ENCODE peak calls at places on chromosomes 7 and 10, in eight cellular contexts. One of them, this sample, is unnamed.

GRCh38 chr10:123995461-123996131 is 97.8 kb downstream of the CHST15 start:
- DNase-seq in progenitor cell of endocrine pancreas: no peak
- DNase-seq in colonic mucosa: peak
- DNase-seq in body of pancreas: peak
- DNase-seq in PC-9: peak
- DNase-seq in mesothelial cell of epicardium: peak
- DNase-seq in CD8-positive, alpha-beta T cell: no peak
- DNase-seq in heart left ventricle: peak
- DNase-seq in this sample: peak

GRCh38 chr10:21989453-21990154 is 13.9 kb downstream of the DNAJC1 start:
- DNase-seq in heart left ventricle: no peak
- DNase-seq in PC-9: no peak
- DNase-seq in body of pancreas: peak
- DNase-seq in CD8-positive, alpha-beta T cell: no peak
- DNase-seq in progenitor cell of endocrine pancreas: peak
- DNase-seq in colonic mucosa: peak
- DNase-seq in mesothelial cell of epicardium: no peak
- DNase-seq in this sample: no peak

GRCh38 chr7:124130-124949 is 68.0 kb upstream of the FAM20C start:
- DNase-seq in progenitor cell of endocrine pancreas: no peak
- DNase-seq in CD8-positive, alpha-beta T cell: no peak
- DNase-seq in colonic mucosa: no peak
- DNase-seq in mesothelial cell of epicardium: no peak
- DNase-seq in body of pancreas: no peak
- DNase-seq in PC-9: no peak
- DNase-seq in heart left ventricle: no peak
- DNase-seq in this sample: no peak

GRCh38 chr10:52030051-52030867 is 283.8 kb upstream of the DKK1 start:
- DNase-seq in mesothelial cell of epicardium: no peak
- DNase-seq in progenitor cell of endocrine pancreas: no peak
- DNase-seq in colonic mucosa: no peak
- DNase-seq in heart left ventricle: no peak
- DNase-seq in PC-9: no peak
- DNase-seq in CD8-positive, alpha-beta T cell: no peak
- DNase-seq in body of pancreas: no peak
- DNase-seq in this sample: no peak

GRCh38 chr10:27388761-27389399 is 115.2 kb upstream of the RAB18 start:
- DNase-seq in mesothelial cell of epicardium: no peak
- DNase-seq in heart left ventricle: no peak
- DNase-seq in progenitor cell of endocrine pancreas: no peak
- DNase-seq in CD8-positive, alpha-beta T cell: no peak
- DNase-seq in PC-9: no peak
- DNase-seq in body of pancreas: no peak
- DNase-seq in colonic mucosa: no peak
- DNase-seq in this sample: no peak

GRCh38 chr10:11225935-11226334 is 208.3 kb downstream of the CELF2 start:
- DNase-seq in PC-9: no peak
- DNase-seq in CD8-positive, alpha-beta T cell: no peak
- DNase-seq in mesothelial cell of epicardium: no peak
- DNase-seq in heart left ventricle: no peak
- DNase-seq in body of pancreas: no peak
- DNase-seq in progenitor cell of endocrine pancreas: no peak
- DNase-seq in colonic mucosa: peak
- DNase-seq in this sample: no peak

GRCh38 chr7:116512524-116513188 is 12.2 kb upstream of the CAV1 start:
- DNase-seq in mesothelial cell of epicardium: no peak
- DNase-seq in heart left ventricle: no peak
- DNase-seq in body of pancreas: no peak
- DNase-seq in PC-9: no peak
- DNase-seq in colonic mucosa: no peak
- DNase-seq in progenitor cell of endocrine pancreas: no peak
- DNase-seq in CD8-positive, alpha-beta T cell: no peak
- DNase-seq in this sample: no peak

GRCh38 chr7:41297167-41297566 is 405.7 kb downstream of the INHBA start:
- DNase-seq in PC-9: no peak
- DNase-seq in mesothelial cell of epicardium: no peak
- DNase-seq in colonic mucosa: no peak
- DNase-seq in body of pancreas: no peak
- DNase-seq in progenitor cell of endocrine pancreas: no peak
- DNase-seq in heart left ventricle: no peak
- DNase-seq in CD8-positive, alpha-beta T cell: no peak
- DNase-seq in this sample: no peak

GRCh38 chr10:44725404-44725803 is 185.7 kb upstream of the TMEM72 start:
- DNase-seq in CD8-positive, alpha-beta T cell: no peak
- DNase-seq in PC-9: no peak
- DNase-seq in heart left ventricle: no peak
- DNase-seq in colonic mucosa: no peak
- DNase-seq in mesothelial cell of epicardium: no peak
- DNase-seq in progenitor cell of endocrine pancreas: no peak
- DNase-seq in body of pancreas: no peak
- DNase-seq in this sample: no peak

GRCh38 chr7:132044247-132044646 is 487.8 kb upstream of the PODXL start:
- DNase-seq in CD8-positive, alpha-beta T cell: no peak
- DNase-seq in colonic mucosa: no peak
- DNase-seq in mesothelial cell of epicardium: no peak
- DNase-seq in heart left ventricle: no peak
- DNase-seq in body of pancreas: no peak
- DNase-seq in progenitor cell of endocrine pancreas: no peak
- DNase-seq in PC-9: no peak
- DNase-seq in this sample: no peak

GRCh38 chr7:132045481-132045980 is 489.1 kb upstream of the PODXL start:
- DNase-seq in PC-9: no peak
- DNase-seq in colonic mucosa: no peak
- DNase-seq in body of pancreas: no peak
- DNase-seq in heart left ventricle: no peak
- DNase-seq in mesothelial cell of epicardium: no peak
- DNase-seq in CD8-positive, alpha-beta T cell: no peak
- DNase-seq in progenitor cell of endocrine pancreas: no peak
- DNase-seq in this sample: no peak

GRCh38 chr7:132053871-132054270 is 497.4 kb upstream of the PODXL start:
- DNase-seq in mesothelial cell of epicardium: no peak
- DNase-seq in body of pancreas: no peak
- DNase-seq in progenitor cell of endocrine pancreas: no peak
- DNase-seq in heart left ventricle: no peak
- DNase-seq in colonic mucosa: no peak
- DNase-seq in PC-9: no peak
- DNase-seq in CD8-positive, alpha-beta T cell: no peak
- DNase-seq in this sample: no peak

GRCh38 chr7:132045002-132045401 is 488.6 kb upstream of the PODXL start:
- DNase-seq in progenitor cell of endocrine pancreas: no peak
- DNase-seq in body of pancreas: no peak
- DNase-seq in CD8-positive, alpha-beta T cell: no peak
- DNase-seq in mesothelial cell of epicardium: no peak
- DNase-seq in colonic mucosa: no peak
- DNase-seq in PC-9: no peak
- DNase-seq in heart left ventricle: no peak
- DNase-seq in this sample: no peak

DNA sequence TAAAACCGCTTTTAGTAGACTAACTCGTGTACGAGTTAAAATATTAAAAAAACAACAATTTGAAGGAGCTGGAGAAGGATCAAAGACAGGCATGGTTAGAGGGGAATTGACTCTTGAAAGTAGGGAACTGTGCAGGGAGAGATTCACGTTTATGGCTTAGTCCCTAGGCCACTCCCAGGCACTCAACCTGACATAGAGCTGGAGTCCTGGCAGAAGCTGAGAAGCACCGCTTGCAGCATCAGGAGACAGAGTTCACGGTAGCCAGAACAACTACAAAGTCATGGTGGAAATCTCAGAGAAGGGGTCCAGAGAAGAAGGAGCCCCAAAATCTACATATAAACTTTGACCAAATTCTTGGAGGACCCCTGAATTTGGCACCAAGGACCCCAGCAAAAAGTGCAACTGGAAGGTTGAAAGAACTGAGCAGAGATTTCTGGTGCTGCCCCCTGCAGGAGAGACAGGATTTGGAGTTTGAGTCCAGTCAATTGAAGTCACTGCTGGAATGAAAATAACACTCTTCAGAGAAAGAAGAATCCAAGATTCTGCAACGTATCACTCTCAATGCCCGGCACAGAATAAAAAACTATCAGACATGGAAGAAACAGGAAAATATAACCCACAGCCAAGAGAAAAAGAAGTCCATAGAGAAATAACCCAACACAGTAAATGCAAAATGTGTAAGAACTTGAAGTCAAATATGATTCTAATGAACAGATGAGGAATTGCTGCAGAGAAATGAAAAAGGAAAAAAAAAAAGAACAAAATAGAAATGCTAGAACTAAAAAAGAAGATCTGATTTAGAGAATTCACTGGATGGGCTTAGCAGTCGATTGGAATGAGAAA is 493.3 kb upstream of the PODXL start:
- DNase-seq in colonic mucosa: peak
- DNase-seq in mesothelial cell of epicardium: no peak
- DNase-seq in heart left ventricle: no peak
- DNase-seq in PC-9: no peak
- DNase-seq in body of pancreas: peak
- DNase-seq in progenitor cell of endocrine pancreas: peak
- DNase-seq in CD8-positive, alpha-beta T cell: no peak
- DNase-seq in this sample: no peak
- TF ChIP-seq CTCF in colonic mucosa: peak
- TF ChIP-seq CTCF in mesothelial cell of epicardium: peak
- TF ChIP-seq CTCF in heart left ventricle: peak
- TF ChIP-seq CTCF in PC-9: peak
- TF ChIP-seq CTCF in body of pancreas: peak
- TF ChIP-seq CTCF in progenitor cell of endocrine pancreas: peak
- TF ChIP-seq CTCF in CD8-positive, alpha-beta T cell: peak
- TF ChIP-seq CTCF in this sample: no peak

DNA sequence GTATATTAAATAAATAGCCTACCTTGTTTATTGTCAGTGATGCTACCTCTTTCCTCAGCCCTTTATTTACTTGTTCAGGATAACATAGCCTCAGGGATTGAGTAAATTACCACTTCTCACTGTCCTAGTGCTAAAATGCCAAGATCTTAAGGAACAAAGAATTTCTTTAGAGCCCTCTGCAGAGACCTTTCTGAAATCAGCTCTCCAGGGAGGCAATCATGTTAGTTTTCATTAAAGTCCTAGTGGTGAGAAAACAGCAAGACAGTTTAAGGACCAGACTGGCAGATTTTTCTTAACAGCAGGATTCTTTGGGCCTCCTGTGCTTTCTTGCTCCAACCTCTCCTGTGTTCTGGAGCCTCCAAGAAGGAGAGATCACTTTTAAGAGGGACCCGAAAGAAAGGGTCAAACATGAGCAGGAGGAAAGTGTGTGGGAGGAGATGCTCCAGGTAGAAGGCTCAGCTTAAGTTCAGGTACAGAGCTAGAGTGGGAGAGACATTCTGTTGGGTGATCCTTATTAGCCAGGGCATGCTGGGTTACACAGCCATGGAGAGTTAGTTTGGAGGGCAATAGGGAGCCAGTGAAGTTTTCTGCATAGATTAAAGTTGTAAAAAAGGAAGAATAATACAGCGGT is 1.2 kb upstream of the PLCE1 start:
- DNase-seq in heart left ventricle: no peak
- DNase-seq in colonic mucosa: no peak
- DNase-seq in CD8-positive, alpha-beta T cell: no peak
- DNase-seq in progenitor cell of endocrine pancreas: no peak
- DNase-seq in PC-9: no peak
- DNase-seq in body of pancreas: no peak
- DNase-seq in mesothelial cell of epicardium: no peak
- DNase-seq in this sample: no peak
- TF ChIP-seq CTCF in heart left ventricle: no peak
- TF ChIP-seq CTCF in colonic mucosa: no peak
- TF ChIP-seq CTCF in CD8-positive, alpha-beta T cell: no peak
- TF ChIP-seq CTCF in progenitor cell of endocrine pancreas: peak
- TF ChIP-seq CTCF in PC-9: no peak
- TF ChIP-seq CTCF in body of pancreas: no peak
- TF ChIP-seq CTCF in mesothelial cell of epicardium: peak
- TF ChIP-seq CTCF in this sample: no peak

GRCh38 chr7:100588438-100588837 is 2.3 kb downstream of the FBXO24 start:
- DNase-seq in mesothelial cell of epicardium: no peak
- DNase-seq in body of pancreas: no peak
- DNase-seq in colonic mucosa: no peak
- DNase-seq in PC-9: no peak
- DNase-seq in progenitor cell of endocrine pancreas: no peak
- DNase-seq in CD8-positive, alpha-beta T cell: no peak
- DNase-seq in heart left ventricle: no peak
- DNase-seq in this sample: no peak
- TF ChIP-seq CTCF in mesothelial cell of epicardium: peak
- TF ChIP-seq CTCF in body of pancreas: no peak
- TF ChIP-seq CTCF in colonic mucosa: no peak
- TF ChIP-seq CTCF in PC-9: peak
- TF ChIP-seq CTCF in progenitor cell of endocrine pancreas: peak
- TF ChIP-seq CTCF in CD8-positive, alpha-beta T cell: no peak
- TF ChIP-seq CTCF in heart left ventricle: no peak
- TF ChIP-seq CTCF in this sample: no peak

DNA sequence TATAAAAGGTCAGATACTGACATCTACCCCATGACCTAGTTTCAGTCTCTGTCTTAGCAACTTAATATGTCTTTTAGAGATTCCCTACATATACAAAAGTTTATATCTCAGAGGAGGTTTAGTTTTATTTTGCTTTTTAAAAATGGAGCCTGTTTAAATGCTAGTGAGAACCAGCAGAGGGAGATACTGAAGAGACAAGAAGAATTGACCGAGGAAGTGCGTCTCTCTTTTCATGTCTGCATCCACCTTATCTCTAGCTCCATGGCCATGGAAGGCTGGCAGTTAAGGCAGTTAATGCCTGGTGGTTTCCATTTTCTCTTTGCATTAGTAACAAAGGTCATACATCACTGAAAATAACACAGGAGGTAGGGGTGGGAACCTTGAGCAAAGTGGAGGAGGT is 10.7 kb downstream of the SUV39H2 start:
- DNase-seq in PC-9: no peak
- DNase-seq in CD8-positive, alpha-beta T cell: no peak
- DNase-seq in heart left ventricle: no peak
- DNase-seq in mesothelial cell of epicardium: no peak
- DNase-seq in body of pancreas: no peak
- DNase-seq in colonic mucosa: no peak
- DNase-seq in progenitor cell of endocrine pancreas: no peak
- DNase-seq in this sample: no peak
- TF ChIP-seq CTCF in PC-9: no peak
- TF ChIP-seq CTCF in CD8-positive, alpha-beta T cell: no peak
- TF ChIP-seq CTCF in heart left ventricle: no peak
- TF ChIP-seq CTCF in mesothelial cell of epicardium: peak
- TF ChIP-seq CTCF in body of pancreas: no peak
- TF ChIP-seq CTCF in colonic mucosa: no peak
- TF ChIP-seq CTCF in progenitor cell of endocrine pancreas: peak
- TF ChIP-seq CTCF in this sample: no peak

DNA sequence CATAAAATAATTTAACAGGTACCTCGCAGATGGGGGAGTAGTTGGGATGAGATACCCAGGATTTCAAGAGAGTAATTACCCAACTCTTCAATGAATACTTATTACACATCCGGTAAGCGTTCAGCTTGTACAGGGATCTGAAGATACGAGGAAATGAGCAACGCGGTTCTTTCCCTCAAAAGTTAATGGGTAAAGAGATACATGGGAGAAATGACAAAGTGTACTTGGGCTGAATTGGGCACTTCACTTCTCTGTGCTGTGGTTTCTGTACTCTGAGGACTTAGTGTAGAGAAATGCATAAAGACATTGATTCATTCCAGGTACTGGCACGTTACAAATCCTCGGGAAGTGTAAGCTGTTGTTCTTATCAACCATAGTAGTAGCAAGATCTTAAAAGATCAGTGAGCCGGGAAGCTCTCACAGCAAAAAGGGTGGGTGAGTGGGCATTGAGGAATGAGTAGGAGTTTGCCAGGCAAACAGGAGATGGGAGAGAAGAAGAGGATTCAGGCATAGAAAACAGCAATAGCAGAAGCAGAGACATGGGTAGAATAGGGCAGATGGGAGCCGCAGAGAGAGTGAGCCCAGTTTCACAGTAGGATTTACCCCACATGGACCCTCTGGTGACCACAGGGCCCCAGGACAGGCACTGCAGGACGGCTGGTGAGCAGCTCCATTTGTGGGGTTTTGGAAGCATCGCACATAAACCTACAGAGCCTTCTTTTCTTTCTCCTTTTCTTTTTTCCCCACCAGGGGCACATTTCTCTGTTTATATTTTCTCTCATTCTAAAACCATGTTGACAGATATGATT is 304.3 kb upstream of the PITRM1 start:
- DNase-seq in mesothelial cell of epicardium: no peak
- DNase-seq in body of pancreas: no peak
- DNase-seq in PC-9: no peak
- DNase-seq in colonic mucosa: no peak
- DNase-seq in CD8-positive, alpha-beta T cell: no peak
- DNase-seq in progenitor cell of endocrine pancreas: no peak
- DNase-seq in heart left ventricle: no peak
- DNase-seq in this sample: no peak
- TF ChIP-seq CTCF in mesothelial cell of epicardium: no peak
- TF ChIP-seq CTCF in body of pancreas: no peak
- TF ChIP-seq CTCF in PC-9: no peak
- TF ChIP-seq CTCF in colonic mucosa: no peak
- TF ChIP-seq CTCF in CD8-positive, alpha-beta T cell: no peak
- TF ChIP-seq CTCF in progenitor cell of endocrine pancreas: peak
- TF ChIP-seq CTCF in heart left ventricle: no peak
- TF ChIP-seq CTCF in this sample: no peak

This sample was measured in omental fat pad.